ENCODE peak calls at places on chromosomes 6 and 20, in ten cellular contexts. W, P, S, V, O, B, D, Q, Z and X are unnamed samples.
A peak's percentile ranks its signal among the peaks of the same experiment; 100 is the strongest.

GRCh38 chr20:46172961-46173536 is 54.9 kb downstream of the CD40 start:
- DNase-seq in W (no peak), P (no peak), S (no peak), V (no peak), O (no peak), B (no peak), D (no peak), Q (no peak), Z (no peak), X (no peak)

GRCh38 chr6:141326426-141326825 is 806.3 kb upstream of the GJE1 start:
- DNase-seq in W (peak; percentile 26), P (peak; percentile 98), S (no peak), V (peak; percentile 15), O (no peak), B (no peak), D (no peak), Q (no peak), Z (peak; percentile 74), X (no peak)

GRCh38 chr6:37565267-37566208 is 65.8 kb upstream of the CCDC167 start:
- DNase-seq in W (no peak), P (no peak), S (no peak), V (no peak), O (no peak), B (no peak), D (no peak), Q (no peak), Z (no peak), X (no peak)

GRCh38 chr6:76003115-76003514 is 69.3 kb downstream of the IMPG1 start:
- DNase-seq in W (no peak), P (no peak), S (no peak), V (no peak), O (no peak), B (no peak), D (no peak), Q (no peak), Z (no peak), X (no peak)

GRCh38 chr6:6006428-6007310 is at the start of gene NRN1:
- DNase-seq in W (peak; percentile 44), P (peak; percentile 40), S (no peak), V (no peak), O (no peak), B (peak; percentile 50), D (no peak), Q (no peak), Z (peak; percentile 29), X (no peak)

GRCh38 chr6:36717871-36718540 is 20.4 kb downstream of the RAB44 start:
- DNase-seq in W (no peak), P (no peak), S (no peak), V (no peak), O (no peak), B (no peak), D (no peak), Q (no peak), Z (no peak), X (no peak)

GRCh38 chr6:116190550-116190949 is 63.3 kb downstream of the TSPYL4 start:
- DNase-seq in W (no peak), P (peak; percentile 66), S (no peak), V (no peak), O (no peak), B (no peak), D (no peak), Q (no peak), Z (peak; percentile 51), X (no peak)

GRCh38 chr6:84416043-84416657 is 188.7 kb upstream of the CEP162 start:
- DNase-seq in W (no peak), P (no peak), S (no peak), V (no peak), O (no peak), B (no peak), D (no peak), Q (no peak), Z (no peak), X (no peak)

GRCh38 chr20:22623211-22623610 is 38.8 kb upstream of the FOXA2 start:
- DNase-seq in W (no peak), P (no peak), S (no peak), V (no peak), O (no peak), B (no peak), D (no peak), Q (no peak), Z (no peak), X (no peak)

GRCh38 chr6:42316390-42316970 is 98.8 kb upstream of the MRPS10 start:
- DNase-seq in W (peak; percentile 42), P (peak; percentile 81), S (no peak), V (no peak), O (no peak), B (no peak), D (no peak), Q (no peak), Z (peak; percentile 26), X (no peak)

GRCh38 chr6:54921891-54922290 is 75.3 kb downstream of the FAM83B start:
- DNase-seq in W (no peak), P (no peak), S (no peak), V (no peak), O (no peak), B (no peak), D (no peak), Q (no peak), Z (no peak), X (no peak)

GRCh38 chr6:44642870-44643522 is 255.5 kb downstream of the CDC5L start:
- DNase-seq in W (peak; percentile 54), P (no peak), S (no peak), V (peak; percentile 10), O (no peak), B (no peak), D (no peak), Q (no peak), Z (no peak), X (no peak)

GRCh38 chr6:8243462-8243861 is 141.1 kb upstream of the EEF1E1 start:
- DNase-seq in W (no peak), P (peak; percentile 64), S (no peak), V (no peak), O (no peak), B (no peak), D (no peak), Q (no peak), Z (no peak), X (no peak)

GRCh38 chr6:50272611-50273010 is 222.9 kb upstream of the DEFB112 start:
- DNase-seq in W (no peak), P (peak; percentile 1), S (no peak), V (no peak), O (no peak), B (no peak), D (no peak), Q (no peak), Z (no peak), X (no peak)

GRCh38 chr20:58139849-58140786 is 88.3 kb downstream of the ANKRD60 start:
- DNase-seq in W (no peak), P (no peak), S (no peak), V (no peak), O (no peak), B (no peak), D (no peak), Q (no peak), Z (no peak), X (no peak)

GRCh38 chr20:50635676-50636600 is 55.4 kb downstream of the RIPOR3 start:
- DNase-seq in W (peak; percentile 75), P (peak; percentile 41), S (peak; percentile 76), V (peak; percentile 53), O (peak; percentile 93), B (peak; percentile 81), D (peak; percentile 71), Q (peak; percentile 25), Z (peak; percentile 79), X (peak; percentile 62)

GRCh38 chr20:63517376-63518309 is 2.9 kb upstream of the PPDPF start:
- DNase-seq in W (no peak), P (no peak), S (no peak), V (no peak), O (no peak), B (no peak), D (peak; percentile 24), Q (no peak), Z (no peak), X (no peak)